ENCODE peak calls at places on chromosomes 6 and 20, in six cellular contexts. B is Right ventricle myocardium inferior; G is activated gamma-delta T cell treated with anti-CD3 and anti-CD28 coated beads, Interleukin-2, amount 50 U/mL, for 16 hours; D is GM12864; U is activated effector memory CD4-positive, alpha-beta T cell treated with Interleukin-2 at 50 U/mL for 16 hours; C is activated CD8-positive, alpha-beta T cell treated with anti-CD3 and anti-CD28 coated beads for 36 hours. P is an unnamed sample.

GRCh38 chr20:18739785-18740184 is 73.8 kb upstream of the SCP2D1 start:
- DNase-seq in B (no peak), G (no peak), D (no peak), U (no peak), C (no peak), P (no peak)

GRCh38 chr20:38450412-38450975 is 15.4 kb upstream of the SNHG17 start:
- DNase-seq in B (no peak), G (no peak), D (no peak), U (no peak), C (peak), P (no peak)

GRCh38 chr6:88211446-88211845 is 45.3 kb upstream of the CNR1 start:
- DNase-seq in B (no peak), G (no peak), D (no peak), U (no peak), C (no peak), P (no peak)

GRCh38 chr20:5268449-5268848 is 48.3 kb downstream of the PROKR2 start:
- DNase-seq in B (no peak), G (no peak), D (no peak), U (no peak), C (no peak), P (peak)

GRCh38 chr6:45000833-45001232 is 327.3 kb upstream of the RUNX2 start:
- DNase-seq in B (no peak), G (no peak), D (no peak), U (no peak), C (no peak), P (no peak)

GRCh38 chr20:55273149-55273548 is 732.2 kb downstream of the CBLN4 start:
- DNase-seq in B (no peak), G (no peak), D (no peak), U (no peak), C (no peak), P (no peak)

GRCh38 chr6:159879829-159880228 is 11.0 kb upstream of the MAS1 start:
- DNase-seq in B (no peak), G (no peak), D (no peak), U (no peak), C (no peak), P (no peak)

GRCh38 chr6:25713802-25714201 is 40.7 kb upstream of the SLC17A4 start:
- DNase-seq in B (no peak), G (no peak), D (no peak), U (no peak), C (no peak), P (no peak)

GRCh38 chr6:35954335-35954734 is 33.4 kb upstream of the SRPK1 start:
- DNase-seq in B (no peak), G (no peak), D (no peak), U (no peak), C (no peak), P (no peak)

GRCh38 chr6:73418081-73418741 is 23.6 kb downstream of the DDX43 start:
- DNase-seq in B (no peak), G (no peak), D (no peak), U (no peak), C (peak), P (no peak)

P was measured in epithelial cell of prostate.